ENCODE peak calls at places on chromosomes 7 and 10, in eight cellular contexts. V is tibial nerve, J is heart right ventricle, F is cardiac fibroblast, S is lung, W is lower lobe of right lung, T is fibroblast of villous mesenchyme, D is AG09309. Z is an unnamed sample.

GRCh38 chr10:88118769-88119559 is 255.5 kb downstream of the PTEN start:
- DNase-seq in T (no peak), W (no peak), V (no peak), D (no peak), S (no peak), J (no peak), F (no peak), Z (peak; percentile 57)

GRCh38 chr10:101848408-101848807 is 4.8 kb upstream of the KCNIP2 start:
- DNase-seq in F (peak; percentile 14), D (no peak), J (no peak), V (no peak), W (peak; percentile 34), T (no peak), S (no peak), Z (no peak)

GRCh38 chr10:79239275-79239779 is 107.9 kb upstream of the PPIF start:
- DNase-seq in J (no peak), D (no peak), F (peak; percentile 49), V (peak; percentile 33), W (peak; percentile 86), S (no peak), T (peak; percentile 76), Z (no peak)

GRCh38 chr7:95132500-95132899 is 191.8 kb downstream of the PON1 start:
- DNase-seq in J (no peak), S (no peak), W (no peak), V (no peak), D (no peak), F (no peak), T (no peak), Z (no peak)

GRCh38 chr7:36923831-36924555 is 199.7 kb upstream of the AOAH start:
- DNase-seq in F (no peak), V (no peak), T (no peak), D (no peak), J (no peak), S (peak; percentile 44), W (no peak), Z (no peak)

GRCh38 chr10:132883391-132883881 is 58.9 kb downstream of the CFAP46 start:
- DNase-seq in S (no peak), W (no peak), J (no peak), V (no peak), T (no peak), D (no peak), F (no peak), Z (no peak)

GRCh38 chr7:101814081-101814995 is 3.1 kb upstream of the CUX1 start:
- DNase-seq in S (peak; percentile 55), F (peak; percentile 57), J (peak; percentile 23), D (no peak), T (peak; percentile 63), W (peak; percentile 82), V (peak; percentile 15), Z (no peak)

GRCh38 chr7:27204851-27205322 is 5.0 kb upstream of the HOXA13 start:
- DNase-seq in T (peak; percentile 60), F (no peak), V (no peak), J (no peak), S (no peak), W (no peak), D (no peak), Z (no peak)

GRCh38 chr10:92760609-92761008 is 70.9 kb downstream of the HHEX start:
- DNase-seq in T (peak; percentile 53), V (no peak), W (no peak), J (no peak), D (peak; percentile 20), S (no peak), F (peak; percentile 74), Z (no peak)

GRCh38 chr7:73578342-73579124 is at the start of gene TBL2:
- DNase-seq in T (peak; percentile 99), W (peak; percentile 99), V (peak; percentile 99), J (peak; percentile 98), S (peak; percentile 98), D (peak; percentile 87), F (peak; percentile 99), Z (peak; percentile 91)

GRCh38 chr10:127150136-127150535 is 46.3 kb downstream of the INSYN2A start:
- DNase-seq in T (peak; percentile 11), F (peak; percentile 73), W (no peak), V (no peak), D (no peak), J (no peak), S (no peak), Z (no peak)

GRCh38 chr7:70919491-70920073 is 212.4 kb upstream of the GALNT17 start:
- DNase-seq in F (no peak), J (no peak), T (no peak), W (no peak), S (no peak), D (no peak), V (no peak), Z (no peak)

GRCh38 chr7:117017017-117017451 is 63.7 kb downstream of the ST7 start:
- DNase-seq in D (no peak), W (no peak), F (no peak), V (no peak), S (no peak), J (no peak), T (no peak), Z (no peak)

GRCh38 chr10:82164333-82164732 is 289.3 kb downstream of the NRG3 start:
- DNase-seq in F (no peak), V (no peak), D (no peak), S (no peak), J (no peak), W (no peak), T (no peak), Z (no peak)

GRCh38 chr10:25047902-25048301 is 31.5 kb downstream of the THNSL1 start:
- DNase-seq in F (peak; percentile 83), D (peak; percentile 57), W (no peak), T (peak; percentile 90), J (peak; percentile 11), S (no peak), V (no peak), Z (no peak)

GRCh38 chr10:95245425-95246055 is 45.3 kb downstream of the PDLIM1 start:
- DNase-seq in S (peak; percentile 24), W (no peak), T (no peak), V (no peak), D (no peak), J (no peak), F (no peak), Z (no peak)

GRCh38 chr10:95246582-95247051 is 44.2 kb downstream of the PDLIM1 start:
- DNase-seq in V (peak; percentile 64), F (peak; percentile 89), W (peak; percentile 65), J (peak; percentile 87), S (peak; percentile 68), D (peak; percentile 38), T (peak; percentile 87), Z (peak; percentile 22)

GRCh38 chr10:95243318-95243617 is 47.5 kb downstream of the PDLIM1 start:
- DNase-seq in W (no peak), F (no peak), T (no peak), S (no peak), D (no peak), V (no peak), J (no peak), Z (no peak)

GRCh38 chr10:95242581-95243317 is 48.1 kb downstream of the PDLIM1 start:
- DNase-seq in W (no peak), F (peak; percentile 74), D (peak; percentile 32), S (no peak), V (no peak), J (no peak), T (peak; percentile 56), Z (no peak)

GRCh38 chr10:95244152-95244551 is 46.7 kb downstream of the PDLIM1 start:
- DNase-seq in V (no peak), T (no peak), D (no peak), S (no peak), F (no peak), W (no peak), J (no peak), Z (no peak)
- H3K4me3 ChIP-seq in V (no peak overlapping the region), T (no peak overlapping the region), D (no peak overlapping the region), S (no peak overlapping the region), F (no peak overlapping the region), W (no peak overlapping the region), J (no peak overlapping the region), Z (no peak overlapping the region)

GRCh38 chr7:20158684-20159083 is 58.5 kb downstream of the MACC1 start:
- DNase-seq in T (peak; percentile 21), J (no peak), W (no peak), D (no peak), F (peak; percentile 50), V (no peak), S (no peak), Z (no peak)
- TF ChIP-seq CTCF in T (peak; percentile 42), J (peak; percentile 15), W (peak; percentile 12), D (peak; percentile 18), F (peak; percentile 40), V (no peak), S (no peak), Z (no peak)

GRCh38 chr7:2759736-2760097 is 71.7 kb downstream of the AMZ1 start:
- DNase-seq in V (no peak), S (no peak), T (no peak), W (no peak), J (no peak), F (no peak), D (no peak), Z (no peak)

GRCh38 chr7:2758673-2759603 is 70.9 kb downstream of the AMZ1 start:
- DNase-seq in W (no peak), T (no peak), V (no peak), S (no peak), J (no peak), F (no peak), D (no peak), Z (no peak)

GRCh38 chr7:2760098-2760889 is 72.3 kb downstream of the AMZ1 start:
- DNase-seq in D (no peak), V (no peak), W (peak; percentile 72), S (no peak), J (peak; percentile 79), T (peak; percentile 75), F (peak; percentile 64), Z (peak; percentile 26)

GRCh38 chr7:2757361-2757903 is 69.4 kb downstream of the AMZ1 start:
- DNase-seq in D (no peak), S (no peak), F (no peak), J (peak; percentile 50), V (no peak), T (no peak), W (no peak), Z (peak; percentile 44)

GRCh38 chr7:2757904-2758672 is 70.1 kb downstream of the AMZ1 start:
- DNase-seq in W (no peak), F (peak; percentile 99), S (no peak), T (peak; percentile 99), D (peak; percentile 97), J (peak; percentile 43), V (no peak), Z (peak; percentile 13)
- H3K4me3 ChIP-seq in W (no peak overlapping the region), F (no peak overlapping the region), S (no peak overlapping the region), T (peak overlapping the region; percentile 27), D (peak overlapping the region; percentile 18), J (no peak overlapping the region), V (peak overlapping the region; percentile 3), Z (no peak overlapping the region)

GRCh38 chr7:152865011-152865410 is 105.5 kb downstream of the ACTR3B start:
- DNase-seq in J (no peak), D (no peak), F (no peak), S (no peak), V (no peak), T (no peak), W (no peak), Z (no peak)

GRCh38 chr7:152866791-152867481 is 107.4 kb downstream of the ACTR3B start:
- DNase-seq in F (no peak), W (no peak), V (no peak), J (no peak), S (no peak), D (no peak), T (no peak), Z (no peak)

GRCh38 chr7:152866125-152866524 is 106.6 kb downstream of the ACTR3B start:
- DNase-seq in F (no peak), D (no peak), V (no peak), J (no peak), T (peak; percentile 9), W (no peak), S (no peak), Z (no peak)

GRCh38 chr7:152867482-152867833 is 107.9 kb downstream of the ACTR3B start:
- DNase-seq in W (no peak), S (no peak), T (no peak), D (no peak), F (no peak), V (no peak), J (no peak), Z (no peak)

GRCh38 chr7:152865461-152865860 is 105.9 kb downstream of the ACTR3B start:
- DNase-seq in J (no peak), D (no peak), S (no peak), V (no peak), T (no peak), W (no peak), F (no peak), Z (no peak)
- TF ChIP-seq CTCF in J (no peak), D (no peak), S (no peak), V (no peak), T (no peak), W (no peak), F (no peak), Z (no peak)